ENCODE peak calls at places on chromosomes 1 and 21, in five cellular contexts. P is stimulated activated CD4-positive, alpha-beta T cell treated with anti-CD3 and anti-CD28 coated beads, Interleukin-15, amount 100 ng/mL, for 1 hour; I is lung; F is HEK293T; H is NCI-H2029. A is an unnamed sample.

GRCh38 chr1:41662656-41663437 is 178.4 kb upstream of the EDN2 start:
- DNase-seq in F (peak; percentile 48), P (no peak), I (peak; percentile 51), H (no peak), A (no peak)

GRCh38 chr21:36113647-36114428 is 21.0 kb upstream of the CBR3 start:
- DNase-seq in H (peak; percentile 91), I (peak; percentile 88), P (no peak), F (no peak), A (no peak)

GRCh38 chr1:218464871-218465270 is 119.7 kb downstream of the TGFB2 start:
- DNase-seq in I (no peak), F (no peak), H (no peak), P (no peak), A (no peak)

GRCh38 chr1:230231739-230232075 is 164.7 kb downstream of the GALNT2 start:
- DNase-seq in P (no peak), H (peak; percentile 63), I (peak; percentile 83), F (no peak), A (no peak)

GRCh38 chr1:178282949-178283367 is 189.1 kb downstream of the RASAL2 start:
- DNase-seq in I (no peak), F (no peak), P (no peak), H (no peak), A (peak; percentile 11)

GRCh38 chr1:26083246-26083645 is 15.8 kb upstream of the TRIM63 start:
- DNase-seq in F (no peak), P (no peak), I (no peak), H (no peak), A (peak; percentile 24)

GRCh38 chr1:214422137-214422671 is 129.2 kb downstream of the PTPN14 start:
- DNase-seq in P (no peak), H (no peak), I (no peak), F (no peak), A (no peak)

GRCh38 chr1:153633161-153633746 is 612 bp upstream of the CHTOP start:
- DNase-seq in P (no peak), F (peak; percentile 56), H (peak; percentile 67), I (peak; percentile 72), A (no peak)

GRCh38 chr1:221991221-221991620 is 249.3 kb upstream of the DUSP10 start:
- DNase-seq in I (no peak), F (no peak), P (no peak), H (no peak), A (peak; percentile 44)

GRCh38 chr21:34881894-34882371 is 167.2 kb downstream of the RUNX1 start:
- DNase-seq in I (no peak), F (no peak), H (no peak), P (no peak), A (no peak)

GRCh38 chr1:160996195-160996594 is 24.8 kb downstream of the F11R start:
- DNase-seq in H (no peak), I (no peak), P (no peak), F (no peak), A (no peak)

GRCh38 chr1:18256318-18257235 is 149.0 kb downstream of the IGSF21 start:
- DNase-seq in I (peak; percentile 50), P (no peak), F (peak; percentile 71), H (no peak), A (no peak)

A was measured in GM04503.